ENCODE peak calls at places on chromosomes 12 and 14, in seven cellular contexts. I, G, Z, A, V, Q and M are unnamed samples.

GRCh38 chr14:106842687-106843086 is 1316.3 kb downstream of the TMEM121 start:
- DNase-seq in I (no peak), G (no peak), Z (no peak), A (no peak), V (peak), Q (no peak), M (no peak)

GRCh38 chr12:3119745-3120660 is 42.8 kb downstream of the TSPAN9 start:
- DNase-seq in I (peak), G (no peak), Z (no peak), A (no peak), V (peak), Q (no peak), M (no peak)

GRCh38 chr14:75459099-75459741 is 31.4 kb downstream of the JDP2 start:
- DNase-seq in I (no peak), G (no peak), Z (no peak), A (no peak), V (peak), Q (no peak), M (no peak)

GRCh38 chr12:57270966-57271470 is 20.0 kb upstream of the STAC3 start:
- DNase-seq in I (no peak), G (no peak), Z (no peak), A (no peak), V (no peak), Q (no peak), M (no peak)

GRCh38 chr12:130498589-130499385 is 161.1 kb downstream of the PIWIL1 start:
- DNase-seq in I (no peak), G (no peak), Z (no peak), A (no peak), V (no peak), Q (peak), M (no peak)

GRCh38 chr14:91607322-91608047 is 97.4 kb upstream of the PPP4R3A start:
- DNase-seq in I (no peak), G (no peak), Z (no peak), A (no peak), V (no peak), Q (no peak), M (no peak)

GRCh38 chr12:12902036-12902435 is 10.7 kb downstream of the GPRC5A start:
- DNase-seq in I (no peak), G (no peak), Z (no peak), A (no peak), V (peak), Q (no peak), M (no peak)

GRCh38 chr12:66627988-66628317 is 50.9 kb downstream of the GRIP1 start:
- DNase-seq in I (no peak), G (no peak), Z (no peak), A (no peak), V (no peak), Q (no peak), M (no peak)

GRCh38 chr14:91714805-91715204 is 17.1 kb downstream of the CATSPERB start:
- DNase-seq in I (no peak), G (no peak), Z (peak), A (peak), V (no peak), Q (no peak), M (no peak)

GRCh38 chr14:43165651-43166050 is 1341.4 kb downstream of the FSCB start:
- DNase-seq in I (no peak), G (no peak), Z (no peak), A (no peak), V (no peak), Q (no peak), M (no peak)

GRCh38 chr12:74337951-74338350 is 199.7 kb upstream of the ATXN7L3B start:
- DNase-seq in I (peak), G (no peak), Z (peak), A (no peak), V (peak), Q (no peak), M (no peak)

GRCh38 chr14:100363053-100363452 is 39.9 kb downstream of the SLC25A47 start:
- DNase-seq in I (no peak), G (no peak), Z (no peak), A (no peak), V (no peak), Q (no peak), M (no peak)

GRCh38 chr12:49525942-49526341 is 12.9 kb upstream of the KCNH3 start:
- DNase-seq in I (no peak), G (no peak), Z (no peak), A (no peak), V (no peak), Q (no peak), M (no peak)

GRCh38 chr14:60724080-60724618 is at the start of gene SIX4:
- DNase-seq in I (peak), G (peak), Z (peak), A (no peak), V (peak), Q (peak), M (peak)

GRCh38 chr14:37834275-37834674 is 238.8 kb downstream of the TTC6 start:
- DNase-seq in I (no peak), G (no peak), Z (no peak), A (no peak), V (no peak), Q (no peak), M (no peak)

GRCh38 chr14:101369194-101369915 is 191.9 kb upstream of the DIO3 start:
- DNase-seq in I (no peak), G (no peak), Z (no peak), A (no peak), V (no peak), Q (no peak), M (no peak)

GRCh38 chr12:103036581-103037214 is 79.2 kb downstream of the ASCL1 start:
- DNase-seq in I (no peak), G (peak), Z (no peak), A (no peak), V (no peak), Q (no peak), M (no peak)

GRCh38 chr14:65910108-65910507 is 497.6 kb downstream of the FUT8 start:
- DNase-seq in I (peak), G (no peak), Z (no peak), A (no peak), V (peak), Q (peak), M (no peak)

GRCh38 chr12:8681129-8681902 is 16.5 kb upstream of the RIMKLB start:
- DNase-seq in I (no peak), G (no peak), Z (peak), A (no peak), V (no peak), Q (no peak), M (no peak)

GRCh38 chr14:73753887-73754880 is 40.0 kb upstream of the PNMA1 start:
- DNase-seq in I (no peak), G (peak), Z (no peak), A (no peak), V (no peak), Q (peak), M (peak)

GRCh38 chr14:35247777-35248475 is 44.3 kb upstream of the PSMA6 start:
- DNase-seq in I (no peak), G (no peak), Z (no peak), A (no peak), V (peak), Q (no peak), M (no peak)